ENCODE peak calls at places on chromosomes 2 and 18, in four cellular contexts. F, E, A and S are unnamed samples.
A peak's percentile ranks its signal among the peaks of the same experiment; 100 is the strongest.

GRCh38 chr2:241139531-241140444 is 9.5 kb downstream of the PASK start:
- DNase-seq in F (no peak), A (no peak), E (no peak), S (no peak)

GRCh38 chr18:54150226-54150625 is 74.2 kb downstream of the MBD2 start:
- DNase-seq in F (no peak), A (no peak), E (no peak), S (no peak)

GRCh38 chr2:149418065-149418464 is 87.7 kb downstream of the LYPD6 start:
- DNase-seq in E (no peak), F (no peak), A (no peak), S (no peak)

GRCh38 chr2:9029721-9030120 is 26.2 kb upstream of the MBOAT2 start:
- DNase-seq in F (no peak), A (no peak), E (no peak), S (no peak)

GRCh38 chr2:233674995-233675394 is 3.3 kb downstream of the UGT1A9 start:
- DNase-seq in F (no peak), E (no peak), A (no peak), S (no peak)

GRCh38 chr2:63698825-63699548 is 110.2 kb downstream of the MDH1 start:
- DNase-seq in E (peak; percentile 51), F (peak; percentile 72), A (no peak), S (peak; percentile 76)

GRCh38 chr2:240567872-240568677 is at the start of gene RNPEPL1:
- DNase-seq in F (no peak), A (no peak), E (no peak), S (no peak)

GRCh38 chr18:35588995-35589394 is 7.5 kb downstream of the GALNT1 start:
- DNase-seq in E (peak; percentile 46), A (no peak), F (peak; percentile 35), S (no peak)

GRCh38 chr2:105397959-105398521 is 811 bp downstream of the FHL2 start:
- DNase-seq in E (no peak), F (no peak), A (no peak), S (no peak)

GRCh38 chr18:3713708-3714107 is 263.7 kb downstream of the TGIF1 start:
- DNase-seq in E (no peak), A (no peak), F (no peak), S (no peak)

GRCh38 chr2:96264656-96265348 is 995 bp downstream of the TMEM127 start:
- DNase-seq in A (no peak), E (no peak), F (peak; percentile 54), S (no peak)

GRCh38 chr2:210028178-210028577 is 25.7 kb downstream of the RPE start:
- DNase-seq in F (no peak), A (no peak), E (no peak), S (no peak)

GRCh38 chr2:65300134-65300771 is 72.6 kb downstream of the ACTR2 start:
- DNase-seq in E (no peak), A (no peak), F (no peak), S (no peak)

GRCh38 chr2:19355931-19356544 is 2.4 kb downstream of the OSR1 start:
- DNase-seq in E (no peak), F (no peak), A (no peak), S (no peak)

GRCh38 chr2:172288603-172289002 is 138.8 kb upstream of the ITGA6 start:
- DNase-seq in F (no peak), A (no peak), E (no peak), S (peak; percentile 74)

GRCh38 chr2:186201371-186201770 is 284.7 kb upstream of the ZC3H15 start:
- DNase-seq in A (no peak), F (no peak), E (no peak), S (no peak)

GRCh38 chr2:219119422-219120043 is 41.1 kb downstream of the NHEJ1 start:
- DNase-seq in F (peak; percentile 62), E (no peak), A (peak; percentile 5), S (peak; percentile 27)

GRCh38 chr2:180061085-180061484 is 54.0 kb upstream of the CWC22 start:
- DNase-seq in F (no peak), E (no peak), A (no peak), S (no peak)

GRCh38 chr18:28161608-28162599 is 15.0 kb downstream of the CDH2 start:
- DNase-seq in A (no peak), F (peak; percentile 46), E (no peak), S (no peak)

GRCh38 chr2:181546086-181546485 is 88.9 kb downstream of the ITGA4 start:
- DNase-seq in E (no peak), F (no peak), A (no peak), S (no peak)

GRCh38 chr2:161312996-161313395 is 4.8 kb downstream of the PSMD14 start:
- DNase-seq in A (no peak), E (no peak), F (no peak), S (no peak)

GRCh38 chr2:65017335-65017734 is 28.1 kb downstream of the SLC1A4 start:
- DNase-seq in A (no peak), E (no peak), F (no peak), S (no peak)

GRCh38 chr2:231411237-231411636 is 15.7 kb downstream of the B3GNT7 start:
- DNase-seq in E (no peak), F (no peak), A (no peak), S (no peak)

GRCh38 chr18:74914648-74915047 is 294.3 kb downstream of the PTGR3 start:
- DNase-seq in A (no peak), F (no peak), E (no peak), S (no peak)

GRCh38 chr2:113818382-113818951 is 62.0 kb upstream of the SLC35F5 start:
- DNase-seq in A (no peak), F (peak; percentile 77), E (peak; percentile 27), S (peak; percentile 83)

GRCh38 chr2:174599310-174599941 is 1.8 kb upstream of the WIPF1 start:
- DNase-seq in F (no peak), E (no peak), A (no peak), S (no peak)

GRCh38 chr2:8249191-8249590 is 432.7 kb upstream of the ID2 start:
- DNase-seq in E (no peak), F (no peak), A (no peak), S (no peak)

GRCh38 chr2:7648381-7648780 is 731.2 kb downstream of the RNF144A start:
- DNase-seq in A (no peak), F (no peak), E (no peak), S (no peak)

GRCh38 chr18:6624729-6625308 is 104.7 kb upstream of the ARHGAP28 start:
- DNase-seq in A (no peak), F (no peak), E (no peak), S (no peak)

GRCh38 chr2:66960161-66960560 is 437.0 kb upstream of the ETAA1 start:
- DNase-seq in F (no peak), A (no peak), E (no peak), S (no peak)

GRCh38 chr2:137507237-137507636 is 457.0 kb upstream of the HNMT start:
- DNase-seq in A (no peak), F (no peak), E (no peak), S (no peak)
- TF ChIP-seq CEBPB in A (no peak), F (no peak), E (no peak), S (no peak)

DNA sequence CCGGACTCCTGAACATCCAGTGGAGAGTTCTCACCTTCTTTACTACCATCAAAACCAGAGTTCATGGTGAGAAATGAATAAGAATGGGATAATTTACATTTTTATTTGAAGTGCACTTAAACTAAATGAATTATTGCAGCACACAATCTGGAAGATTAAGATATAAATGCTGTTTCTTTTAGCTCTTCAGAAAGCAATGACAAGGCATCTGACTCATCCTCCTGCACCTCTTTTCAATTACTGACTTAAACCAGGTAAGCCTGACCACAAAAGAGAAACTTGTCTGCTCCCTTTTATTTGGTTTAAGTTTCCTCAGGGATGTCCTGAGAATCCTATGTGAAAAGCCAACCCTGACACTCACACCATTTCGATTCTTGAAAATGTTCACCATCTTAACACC is 720 bp upstream of the DSC2 start:
- DNase-seq in F (no peak), E (no peak), A (no peak), S (no peak)
- TF ChIP-seq POLR2A in F (no peak), E (no peak), A (no peak), S (no peak)

DNA sequence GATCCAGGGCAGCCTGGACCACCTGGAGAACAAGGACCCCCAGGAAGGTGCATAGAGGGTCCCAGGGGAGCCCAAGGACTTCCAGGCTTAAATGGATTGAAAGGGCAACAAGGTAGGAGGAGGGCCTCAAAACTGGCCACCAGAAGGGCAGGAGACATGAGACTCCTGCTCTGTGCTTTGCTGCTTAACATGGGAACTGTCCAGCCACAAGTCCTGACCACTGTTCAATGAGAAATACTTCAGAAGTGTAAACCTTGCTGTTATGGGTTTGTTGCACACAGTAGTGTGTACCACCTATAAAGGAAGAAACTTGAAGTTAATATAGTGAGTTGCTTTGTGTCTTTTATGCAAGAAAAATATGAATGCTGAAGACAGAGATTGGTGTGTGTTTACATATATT is 44.2 kb upstream of the MFF start:
- DNase-seq in A (no peak), F (no peak), E (no peak), S (no peak)
- TF ChIP-seq JUND in A (no peak), F (no peak), E (no peak), S (no peak)

DNA sequence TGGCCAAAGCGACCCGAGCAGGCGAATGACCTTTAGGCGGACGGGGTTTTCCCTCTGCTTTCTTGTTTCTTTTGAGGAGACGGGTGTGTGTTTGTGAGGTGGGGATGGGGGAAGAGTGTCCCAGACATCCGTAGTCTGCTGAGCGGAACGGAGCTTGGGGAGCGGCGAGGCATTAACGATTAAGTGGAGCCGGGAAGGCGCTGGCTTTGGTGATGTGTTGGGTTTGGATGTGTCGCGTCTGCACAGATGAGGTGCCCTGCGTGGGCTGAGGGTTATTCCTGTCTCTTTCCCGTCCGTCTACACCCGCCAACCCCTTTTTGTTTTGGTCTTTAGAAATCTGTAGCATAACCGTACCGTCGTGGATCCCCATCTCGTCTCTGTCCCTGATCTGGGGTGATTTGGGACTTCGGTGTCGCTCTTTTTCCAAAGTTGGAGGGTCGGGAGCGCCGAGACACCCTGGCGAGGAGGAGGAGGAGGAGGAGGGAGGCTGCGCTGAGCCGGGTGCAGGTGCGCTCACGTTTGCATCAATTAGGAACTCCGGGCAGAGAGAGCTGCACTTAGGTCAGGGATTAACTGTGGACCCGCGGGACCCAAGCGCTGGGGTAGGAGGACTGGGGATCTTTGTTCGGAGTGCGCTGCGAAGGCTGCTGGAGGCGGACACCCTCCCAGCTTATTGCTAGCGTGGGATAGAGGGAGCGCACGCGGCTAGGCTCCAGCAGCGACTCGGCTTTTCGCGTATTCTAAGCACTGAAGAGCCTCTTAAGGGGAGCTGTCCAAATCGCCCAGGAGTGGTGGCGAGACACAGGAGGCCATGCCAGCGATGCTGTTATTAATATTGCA is 720.2 kb downstream of the DPP10 start:
- DNase-seq in E (no peak), A (no peak), F (no peak), S (no peak)
- TF ChIP-seq CEBPB in E (no peak), A (no peak), F (no peak), S (no peak)

DNA sequence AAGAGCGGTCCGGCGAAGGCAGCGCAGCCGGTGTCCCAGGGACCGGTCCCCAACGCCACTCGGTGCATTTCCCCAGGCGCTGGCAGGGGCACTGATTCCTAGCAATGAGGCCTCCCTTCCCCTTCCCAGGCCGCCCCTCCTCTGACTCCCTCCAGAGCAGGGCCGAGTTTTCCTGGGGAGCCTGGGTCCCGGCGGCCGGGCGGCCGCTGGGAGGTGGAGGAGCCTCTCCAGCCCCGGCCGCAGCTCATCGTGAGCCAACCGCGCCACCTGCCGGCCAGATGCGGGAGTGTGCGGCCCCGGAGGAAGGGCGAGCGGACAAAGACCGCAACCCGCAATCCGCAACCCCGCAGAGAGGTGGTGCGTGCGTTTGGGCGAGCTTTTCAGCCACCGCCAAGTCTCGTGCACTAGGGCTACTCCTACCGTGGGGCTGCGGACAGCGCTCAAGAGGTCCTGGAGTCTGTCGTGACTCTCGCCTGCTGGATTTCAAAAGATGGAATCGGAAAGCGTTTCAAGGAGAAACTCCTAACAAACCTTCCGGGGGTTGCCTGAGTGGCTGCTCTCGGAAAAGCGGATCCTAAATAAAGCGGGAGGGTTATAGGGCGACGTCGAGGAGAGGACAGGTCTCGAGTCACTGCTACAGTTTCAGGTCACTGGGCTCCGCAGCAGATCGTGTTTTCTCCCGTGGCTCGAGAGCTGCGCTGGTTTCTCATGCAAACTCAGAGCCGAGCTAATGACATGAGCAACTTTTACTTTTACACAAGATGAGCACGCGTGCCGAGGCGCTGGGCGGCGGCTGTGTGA is 1.5 kb upstream of the EPHA4 start:
- DNase-seq in E (no peak), F (peak; percentile 36), A (no peak), S (peak; percentile 22)
- TF ChIP-seq POLR2A in E (no peak), F (no peak), A (no peak), S (no peak)